ENCODE peak calls at places on chromosomes 12 and 14, in four cellular contexts. H, N, X and O are unnamed samples.

GRCh38 chr12:60223242-60223641 is 627.4 kb downstream of the SLC16A7 start:
- DNase-seq in H (no peak), N (no peak), X (no peak), O (no peak)

GRCh38 chr12:94805749-94806148 is 155.4 kb upstream of the TMCC3 start:
- DNase-seq in H (peak; percentile 60), N (no peak), X (no peak), O (peak; percentile 12)

GRCh38 chr12:91931110-91931509 is 214.5 kb downstream of the BTG1 start:
- DNase-seq in H (no peak), N (no peak), X (peak; percentile 12), O (peak; percentile 23)

GRCh38 chr14:52067873-52068740 is 752 bp downstream of the NID2 start:
- DNase-seq in H (peak; percentile 37), N (peak; percentile 44), X (peak; percentile 60), O (no peak)

GRCh38 chr14:69321601-69322330 is 61.8 kb downstream of the GALNT16 start:
- DNase-seq in H (no peak), N (no peak), X (no peak), O (no peak)

GRCh38 chr12:39294712-39295111 is 148.2 kb downstream of the KIF21A start:
- DNase-seq in H (no peak), N (no peak), X (no peak), O (no peak)

GRCh38 chr14:48936881-48937280 is 649.3 kb downstream of the RPS29 start:
- DNase-seq in H (peak; percentile 53), N (no peak), X (no peak), O (no peak)

GRCh38 chr14:28494196-28494595 is 272.4 kb upstream of the FOXG1 start:
- DNase-seq in H (peak; percentile 9), N (no peak), X (no peak), O (no peak)

GRCh38 chr14:57413849-57414248 is 23.5 kb downstream of the NAA30 start:
- DNase-seq in H (no peak), N (no peak), X (no peak), O (no peak)

GRCh38 chr14:20714593-20715250 is 26.2 kb downstream of the ANG start:
- DNase-seq in H (no peak), N (peak; percentile 77), X (peak; percentile 14), O (no peak)

GRCh38 chr12:113268136-113268535 is 46.9 kb downstream of the TPCN1 start:
- DNase-seq in H (no peak), N (no peak), X (no peak), O (no peak)

GRCh38 chr14:65949711-65950516 is 536.3 kb upstream of the CCDC196 start:
- DNase-seq in H (peak; percentile 48), N (peak; percentile 54), X (no peak), O (no peak)

GRCh38 chr12:27095346-27095745 is 13.0 kb upstream of the C12orf71 start:
- DNase-seq in H (no peak), N (no peak), X (no peak), O (no peak)

GRCh38 chr14:71720978-71721624 is 211.1 kb upstream of the RGS6 start:
- DNase-seq in H (peak; percentile 71), N (no peak), X (no peak), O (no peak)

GRCh38 chr14:68655961-68656360 is 136.9 kb downstream of the ZFP36L1 start:
- DNase-seq in H (no peak), N (no peak), X (peak; percentile 24), O (no peak)

GRCh38 chr14:92497391-92497790 is 16.2 kb upstream of the RIN3 start:
- DNase-seq in H (no peak), N (no peak), X (no peak), O (no peak)

GRCh38 chr12:27142102-27142721 is 59.8 kb upstream of the C12orf71 start:
- DNase-seq in H (peak; percentile 63), N (no peak), X (peak; percentile 57), O (peak; percentile 32)

GRCh38 chr12:86148071-86148470 is 108.1 kb downstream of the MGAT4C start:
- DNase-seq in H (no peak), N (no peak), X (no peak), O (no peak)

GRCh38 chr14:20632831-20633771 is 8.4 kb downstream of the OR6S1 start:
- DNase-seq in H (peak; percentile 73), N (no peak), X (peak; percentile 47), O (no peak)

GRCh38 chr12:114665411-114666181 is 18.4 kb downstream of the TBX3 start:
- DNase-seq in H (no peak), N (no peak), X (no peak), O (no peak)
- H3K4me3 ChIP-seq in H (no peak overlapping the region), N (peak overlapping the region; percentile 37), X (no peak overlapping the region), O (peak overlapping the region; percentile 29)

DNA sequence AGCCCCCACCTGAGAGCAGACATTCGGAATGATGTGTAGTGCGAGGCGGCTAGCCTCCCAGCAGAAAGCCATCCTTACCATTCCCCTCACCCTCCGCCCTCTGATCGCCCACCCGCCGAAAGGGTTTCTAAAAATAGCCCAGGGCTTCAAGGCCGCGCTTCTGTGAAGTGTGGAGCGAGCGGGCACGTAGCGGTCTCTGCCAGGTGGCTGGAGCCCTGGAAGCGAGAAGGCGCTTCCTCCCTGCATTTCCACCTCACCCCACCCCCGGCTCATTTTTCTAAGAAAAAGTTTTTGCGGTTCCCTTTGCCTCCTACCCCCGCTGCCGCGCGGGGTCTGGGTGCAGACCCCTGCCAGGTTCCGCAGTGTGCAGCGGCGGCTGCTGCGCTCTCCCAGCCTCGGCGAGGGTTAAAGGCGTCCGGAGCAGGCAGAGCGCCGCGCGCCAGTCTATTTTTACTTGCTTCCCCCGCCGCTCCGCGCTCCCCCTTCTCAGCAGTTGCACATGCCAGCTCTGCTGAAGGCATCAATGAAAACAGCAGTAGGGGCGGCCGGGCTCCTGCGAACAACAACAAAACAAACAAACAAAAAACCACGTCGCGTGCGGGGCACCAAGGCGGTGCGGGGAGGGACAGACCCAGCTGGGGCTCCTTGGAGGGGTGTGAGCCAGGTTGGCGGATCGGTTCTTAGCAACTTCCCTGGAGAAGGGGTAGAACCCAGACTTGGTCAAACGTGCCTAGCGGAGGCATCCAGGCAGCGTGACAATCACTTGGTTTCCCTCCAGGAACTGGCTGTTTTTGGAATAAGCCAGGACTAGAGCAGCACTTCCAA is 2.4 kb downstream of the PRMT8 start:
- DNase-seq in H (no peak), N (peak; percentile 47), X (no peak), O (no peak)
- H3K27me3 ChIP-seq in H (peaks cover 70% of the 10 kb centered on the region), N (peaks cover 67% of the 10 kb centered on the region), X (no peaks in the 10 kb centered on the region), O (peaks cover 39% of the 10 kb centered on the region)

GRCh38 chr12:70002097-70002911 is 177.3 kb downstream of the MYRFL start:
- DNase-seq in H (no peak), N (peak; percentile 40), X (no peak), O (no peak)
- TF ChIP-seq CTCF in H (no peak), N (no peak), X (no peak), O (no peak)

GRCh38 chr14:95877633-95878032 is 1.0 kb downstream of the TUNAR start:
- DNase-seq in H (no peak), N (no peak), X (no peak), O (no peak)
- H3K4me3 ChIP-seq in H (no peak overlapping the region), N (no peak overlapping the region), X (no peak overlapping the region), O (no peak overlapping the region)

DNA sequence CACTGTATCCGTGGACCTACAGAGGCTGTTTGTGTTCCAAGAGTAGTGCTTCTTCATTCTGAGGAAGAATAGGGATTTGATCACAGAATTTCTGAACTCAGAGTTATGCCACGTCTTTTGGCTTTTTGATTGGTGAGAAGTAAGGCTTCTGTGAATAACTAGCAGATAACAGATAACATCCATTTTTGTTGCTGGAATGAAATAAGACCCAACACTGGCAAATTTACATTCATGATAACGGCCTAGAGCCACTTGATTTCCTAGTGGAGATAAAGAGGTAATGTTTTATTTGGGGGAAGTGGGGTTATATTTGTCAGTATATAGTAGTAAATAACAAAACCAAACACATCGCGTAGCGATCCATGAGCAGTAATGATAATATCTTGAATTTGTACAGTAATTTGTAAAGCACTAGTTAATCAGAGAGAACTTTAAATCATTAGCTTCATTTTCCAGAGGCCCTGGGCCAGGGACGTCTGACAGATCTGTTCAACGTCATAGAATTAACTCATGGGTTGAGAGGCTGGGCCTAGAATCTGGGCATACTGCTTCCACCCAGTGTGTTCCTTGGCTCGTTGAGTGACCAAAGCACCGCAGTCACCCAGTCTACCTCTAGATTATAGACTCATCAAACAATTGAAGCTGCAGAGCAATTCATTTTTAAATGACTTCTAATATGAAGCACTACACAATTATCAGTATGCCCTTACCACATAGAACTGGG is 79.6 kb downstream of the HMGA2 start:
- DNase-seq in H (no peak), N (no peak), X (no peak), O (no peak)
- H3K27me3 ChIP-seq in H (no peaks in the 10 kb centered on the region), N (no peaks in the 10 kb centered on the region), X (no peaks in the 10 kb centered on the region), O (no peaks in the 10 kb centered on the region)

GRCh38 chr14:94143239-94143638 is 13.8 kb upstream of the IFI27L2 start:
- DNase-seq in H (no peak), N (no peak), X (no peak), O (no peak)
- TF ChIP-seq CTCF in H (peak; percentile 33), N (peak; percentile 39), X (no peak), O (peak; percentile 36)

GRCh38 chr12:48119834-48120195 is 651 bp downstream of the PFKM start:
- DNase-seq in H (peak; percentile 22), N (no peak), X (no peak), O (no peak)

GRCh38 chr12:48123169-48123568 is 4.0 kb downstream of the PFKM start:
- DNase-seq in H (no peak), N (no peak), X (no peak), O (no peak)

GRCh38 chr12:48119078-48119833 is at the start of gene PFKM:
- DNase-seq in H (peak; percentile 89), N (peak; percentile 82), X (peak; percentile 90), O (peak; percentile 47)

GRCh38 chr12:48121522-48121921 is 2.4 kb downstream of the PFKM start:
- DNase-seq in H (no peak), N (no peak), X (no peak), O (no peak)

DNA sequence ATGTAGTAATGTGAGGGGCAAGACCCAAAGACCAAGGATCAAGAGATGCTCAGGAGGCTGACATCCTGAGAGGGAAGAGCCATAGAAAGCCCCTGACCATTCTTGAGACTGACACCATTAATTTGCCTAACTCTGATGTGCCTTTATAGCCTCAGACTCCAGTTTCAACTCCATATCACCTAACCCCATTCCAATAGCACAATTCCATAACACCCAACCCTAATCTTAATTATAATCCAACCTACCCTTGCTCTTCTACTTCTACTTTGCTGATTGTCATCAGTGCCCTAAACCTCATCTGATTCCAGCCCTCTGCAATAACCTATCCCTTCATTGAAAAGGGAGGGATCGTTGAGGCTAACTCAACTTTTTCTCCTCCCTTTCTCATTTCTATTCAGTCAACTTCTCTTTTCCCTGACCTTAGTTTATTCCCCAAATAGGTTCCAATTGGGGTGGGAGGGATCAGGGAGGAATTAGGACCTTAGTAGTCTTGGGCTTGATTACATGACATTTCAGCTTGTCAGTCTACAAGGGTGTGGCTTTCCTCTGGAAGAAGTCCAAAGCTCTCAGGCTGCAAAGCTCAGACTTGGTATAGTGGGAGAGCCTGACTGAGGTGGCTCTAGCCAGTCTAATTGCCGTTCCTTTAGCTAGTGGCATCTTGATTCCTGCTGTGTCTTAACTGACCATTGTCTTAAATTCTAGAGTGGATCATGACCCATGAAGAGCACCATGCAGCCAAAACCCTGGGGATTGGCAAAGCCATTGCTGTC is 3.1 kb downstream of the PFKM start:
- DNase-seq in H (no peak), N (no peak), X (no peak), O (no peak)
- H3K4me3 ChIP-seq in H (no peak overlapping the region), N (peak overlapping the region; percentile 82), X (no peak overlapping the region), O (no peak overlapping the region)